ENCODE peak calls at places on chromosomes 4 and X, in five cellular contexts. One of them, this sample, is unnamed.

GRCh38 chrX:21408324-21408723 is 34.1 kb downstream of the CNKSR2 start:
- DNase-seq in hypothalamus: no peak
- DNase-seq in HS-5: no peak
- DNase-seq in astrocyte of the cerebellum: no peak
- DNase-seq in activated T-helper 1 cell treated with Interleukin-2 at 50 U/mL for 16 hours: no peak
- DNase-seq in this sample: no peak

GRCh38 chrX:275967-276587 is 5.1 kb upstream of the PLCXD1 start:
- DNase-seq in HS-5: peak
- DNase-seq in astrocyte of the cerebellum: no peak
- DNase-seq in activated T-helper 1 cell treated with Interleukin-2 at 50 U/mL for 16 hours: no peak
- DNase-seq in hypothalamus: no peak
- DNase-seq in this sample: no peak

GRCh38 chr4:4606321-4606720 is 64.5 kb upstream of the STX18 start:
- DNase-seq in hypothalamus: no peak
- DNase-seq in activated T-helper 1 cell treated with Interleukin-2 at 50 U/mL for 16 hours: no peak
- DNase-seq in astrocyte of the cerebellum: no peak
- DNase-seq in HS-5: no peak
- DNase-seq in this sample: no peak

GRCh38 chr4:187309456-187309855 is 585.8 kb upstream of the FAT1 start:
- DNase-seq in astrocyte of the cerebellum: peak
- DNase-seq in activated T-helper 1 cell treated with Interleukin-2 at 50 U/mL for 16 hours: no peak
- DNase-seq in hypothalamus: no peak
- DNase-seq in HS-5: no peak
- DNase-seq in this sample: peak

GRCh38 chrX:115897956-115898355 is 272.6 kb upstream of the AGTR2 start:
- DNase-seq in HS-5: no peak
- DNase-seq in activated T-helper 1 cell treated with Interleukin-2 at 50 U/mL for 16 hours: no peak
- DNase-seq in astrocyte of the cerebellum: no peak
- DNase-seq in hypothalamus: no peak
- DNase-seq in this sample: no peak

GRCh38 chrX:115268421-115268820 is 21.1 kb upstream of the LUZP4 start:
- DNase-seq in HS-5: no peak
- DNase-seq in activated T-helper 1 cell treated with Interleukin-2 at 50 U/mL for 16 hours: no peak
- DNase-seq in astrocyte of the cerebellum: no peak
- DNase-seq in hypothalamus: no peak
- DNase-seq in this sample: no peak

GRCh38 chrX:11725631-11726442 is 32.2 kb upstream of the MSL3 start:
- DNase-seq in hypothalamus: no peak
- DNase-seq in astrocyte of the cerebellum: no peak
- DNase-seq in HS-5: no peak
- DNase-seq in activated T-helper 1 cell treated with Interleukin-2 at 50 U/mL for 16 hours: no peak
- DNase-seq in this sample: no peak

GRCh38 chr4:186723207-186724047 is at the start of gene FAT1:
- DNase-seq in activated T-helper 1 cell treated with Interleukin-2 at 50 U/mL for 16 hours: no peak
- DNase-seq in astrocyte of the cerebellum: peak
- DNase-seq in hypothalamus: peak
- DNase-seq in HS-5: no peak
- DNase-seq in this sample: no peak

GRCh38 chr4:150402968-150403367 is 179.0 kb upstream of the MAB21L2 start:
- DNase-seq in hypothalamus: peak
- DNase-seq in astrocyte of the cerebellum: no peak
- DNase-seq in HS-5: no peak
- DNase-seq in activated T-helper 1 cell treated with Interleukin-2 at 50 U/mL for 16 hours: no peak
- DNase-seq in this sample: no peak

GRCh38 chr4:40587826-40588225 is 41.8 kb downstream of the RBM47 start:
- DNase-seq in activated T-helper 1 cell treated with Interleukin-2 at 50 U/mL for 16 hours: no peak
- DNase-seq in astrocyte of the cerebellum: no peak
- DNase-seq in hypothalamus: no peak
- DNase-seq in HS-5: no peak
- DNase-seq in this sample: no peak

GRCh38 chrX:107646736-107647135 is 18.4 kb downstream of the PRPS1 start:
- DNase-seq in HS-5: no peak
- DNase-seq in hypothalamus: no peak
- DNase-seq in activated T-helper 1 cell treated with Interleukin-2 at 50 U/mL for 16 hours: no peak
- DNase-seq in astrocyte of the cerebellum: no peak
- DNase-seq in this sample: no peak

GRCh38 chr4:154998284-154998683 is 210.2 kb upstream of the NPY2R start:
- DNase-seq in astrocyte of the cerebellum: no peak
- DNase-seq in HS-5: no peak
- DNase-seq in activated T-helper 1 cell treated with Interleukin-2 at 50 U/mL for 16 hours: no peak
- DNase-seq in hypothalamus: no peak
- DNase-seq in this sample: no peak

GRCh38 chr4:4559596-4559995 is 17.7 kb upstream of the STX18 start:
- DNase-seq in activated T-helper 1 cell treated with Interleukin-2 at 50 U/mL for 16 hours: no peak
- DNase-seq in HS-5: no peak
- DNase-seq in hypothalamus: no peak
- DNase-seq in astrocyte of the cerebellum: no peak
- DNase-seq in this sample: peak

GRCh38 chr4:32423267-32423666 is 1703.1 kb downstream of the PCDH7 start:
- DNase-seq in astrocyte of the cerebellum: no peak
- DNase-seq in activated T-helper 1 cell treated with Interleukin-2 at 50 U/mL for 16 hours: no peak
- DNase-seq in hypothalamus: no peak
- DNase-seq in HS-5: no peak
- DNase-seq in this sample: no peak

GRCh38 chr4:101222156-101222845 is 125.0 kb downstream of the PPP3CA start:
- DNase-seq in activated T-helper 1 cell treated with Interleukin-2 at 50 U/mL for 16 hours: no peak
- DNase-seq in astrocyte of the cerebellum: no peak
- DNase-seq in hypothalamus: no peak
- DNase-seq in HS-5: no peak
- DNase-seq in this sample: no peak

GRCh38 chrX:54029543-54030143 is 14.6 kb downstream of the PHF8 start:
- DNase-seq in activated T-helper 1 cell treated with Interleukin-2 at 50 U/mL for 16 hours: no peak
- DNase-seq in HS-5: no peak
- DNase-seq in astrocyte of the cerebellum: no peak
- DNase-seq in hypothalamus: no peak
- DNase-seq in this sample: no peak

GRCh38 chrX:40377684-40378083 is 203.1 kb upstream of the ATP6AP2 start:
- DNase-seq in hypothalamus: no peak
- DNase-seq in activated T-helper 1 cell treated with Interleukin-2 at 50 U/mL for 16 hours: no peak
- DNase-seq in HS-5: no peak
- DNase-seq in astrocyte of the cerebellum: no peak
- DNase-seq in this sample: no peak

GRCh38 chr4:172515266-172515879 is 653.2 kb upstream of the GALNT7 start:
- DNase-seq in activated T-helper 1 cell treated with Interleukin-2 at 50 U/mL for 16 hours: no peak
- DNase-seq in hypothalamus: no peak
- DNase-seq in astrocyte of the cerebellum: peak
- DNase-seq in HS-5: peak
- DNase-seq in this sample: no peak

GRCh38 chr4:89110541-89110985 is 770 bp upstream of the TIGD2 start:
- DNase-seq in hypothalamus: no peak
- DNase-seq in activated T-helper 1 cell treated with Interleukin-2 at 50 U/mL for 16 hours: peak
- DNase-seq in HS-5: no peak
- DNase-seq in astrocyte of the cerebellum: no peak
- DNase-seq in this sample: peak

GRCh38 chr4:158819942-158820786 is 51.3 kb downstream of the FNIP2 start:
- DNase-seq in hypothalamus: no peak
- DNase-seq in HS-5: no peak
- DNase-seq in astrocyte of the cerebellum: no peak
- DNase-seq in activated T-helper 1 cell treated with Interleukin-2 at 50 U/mL for 16 hours: no peak
- DNase-seq in this sample: no peak

GRCh38 chr4:128670434-128670999 is 139.0 kb upstream of the JADE1 start:
- DNase-seq in HS-5: no peak
- DNase-seq in hypothalamus: no peak
- DNase-seq in activated T-helper 1 cell treated with Interleukin-2 at 50 U/mL for 16 hours: no peak
- DNase-seq in astrocyte of the cerebellum: no peak
- DNase-seq in this sample: no peak

GRCh38 chr4:152094851-152095700 is 334.3 kb upstream of the GATB start:
- DNase-seq in hypothalamus: no peak
- DNase-seq in astrocyte of the cerebellum: peak
- DNase-seq in HS-5: no peak
- DNase-seq in activated T-helper 1 cell treated with Interleukin-2 at 50 U/mL for 16 hours: no peak
- DNase-seq in this sample: peak

GRCh38 chrX:94265323-94265722 is 591.3 kb downstream of the FAM133A start:
- DNase-seq in hypothalamus: no peak
- DNase-seq in HS-5: no peak
- DNase-seq in activated T-helper 1 cell treated with Interleukin-2 at 50 U/mL for 16 hours: no peak
- DNase-seq in astrocyte of the cerebellum: no peak
- DNase-seq in this sample: no peak

GRCh38 chr4:65668201-65669007 is 1.9 kb downstream of the EPHA5 start:
- DNase-seq in astrocyte of the cerebellum: peak
- DNase-seq in HS-5: no peak
- DNase-seq in activated T-helper 1 cell treated with Interleukin-2 at 50 U/mL for 16 hours: no peak
- DNase-seq in hypothalamus: peak
- DNase-seq in this sample: no peak

GRCh38 chr4:10074767-10075105 is 41.9 kb downstream of the WDR1 start:
- DNase-seq in activated T-helper 1 cell treated with Interleukin-2 at 50 U/mL for 16 hours: no peak
- DNase-seq in HS-5: no peak
- DNase-seq in astrocyte of the cerebellum: peak
- DNase-seq in hypothalamus: no peak
- DNase-seq in this sample: no peak

GRCh38 chr4:6393544-6394475 is 78.6 kb downstream of the PPP2R2C start:
- DNase-seq in hypothalamus: no peak
- DNase-seq in astrocyte of the cerebellum: no peak
- DNase-seq in activated T-helper 1 cell treated with Interleukin-2 at 50 U/mL for 16 hours: no peak
- DNase-seq in HS-5: no peak
- DNase-seq in this sample: no peak

GRCh38 chrX:152601848-152602616 is 35.7 kb upstream of the GABRQ start:
- DNase-seq in HS-5: peak
- DNase-seq in hypothalamus: no peak
- DNase-seq in astrocyte of the cerebellum: no peak
- DNase-seq in activated T-helper 1 cell treated with Interleukin-2 at 50 U/mL for 16 hours: no peak
- DNase-seq in this sample: peak

GRCh38 chr4:61923179-61923578 is 723.1 kb downstream of the ADGRL3 start:
- DNase-seq in astrocyte of the cerebellum: no peak
- DNase-seq in activated T-helper 1 cell treated with Interleukin-2 at 50 U/mL for 16 hours: no peak
- DNase-seq in hypothalamus: no peak
- DNase-seq in HS-5: no peak
- DNase-seq in this sample: peak

GRCh38 chr4:160510925-160511324 is 1408.0 kb downstream of the RAPGEF2 start:
- DNase-seq in HS-5: peak
- DNase-seq in activated T-helper 1 cell treated with Interleukin-2 at 50 U/mL for 16 hours: no peak
- DNase-seq in hypothalamus: no peak
- DNase-seq in astrocyte of the cerebellum: no peak
- DNase-seq in this sample: peak

GRCh38 chr4:151415978-151416377 is 7.0 kb downstream of the FHIP1A start:
- DNase-seq in activated T-helper 1 cell treated with Interleukin-2 at 50 U/mL for 16 hours: no peak
- DNase-seq in hypothalamus: no peak
- DNase-seq in HS-5: no peak
- DNase-seq in astrocyte of the cerebellum: peak
- DNase-seq in this sample: peak

GRCh38 chr4:70452946-70453345 is 19.1 kb upstream of the MUC7 start:
- DNase-seq in hypothalamus: no peak
- DNase-seq in HS-5: no peak
- DNase-seq in astrocyte of the cerebellum: no peak
- DNase-seq in activated T-helper 1 cell treated with Interleukin-2 at 50 U/mL for 16 hours: no peak
- DNase-seq in this sample: no peak